ENCODE peak calls at places on chromosomes 2 and 18, in ten cellular contexts. N is GM12892; H is BJ; M is head of caudate nucleus; Z is effector CD4-positive, alpha-beta T cell; Q is cardiac fibroblast; P is A549; O is GM13976; F is cerebellar nuclear complex; X is effector memory CD8-positive, alpha-beta T cell. I is an unnamed sample.

GRCh38 chr2:143700865-143701264 is 571.6 kb downstream of the ARHGAP15 start:
- DNase-seq in N (no peak), H (peak), Q (peak), M (no peak), P (no peak), O (no peak), Z (no peak), X (no peak), F (no peak), I (no peak)

GRCh38 chr2:1727101-1727771 is 17.1 kb downstream of the PXDN start:
- DNase-seq in F (no peak), O (no peak), P (no peak), N (no peak), H (no peak), Q (peak), X (no peak), Z (no peak), M (no peak), I (peak)

GRCh38 chr2:191545361-191545760 is 132.6 kb upstream of the NABP1 start:
- DNase-seq in N (no peak), P (no peak), O (no peak), X (no peak), H (no peak), F (no peak), Z (no peak), Q (no peak), M (no peak), I (no peak)

GRCh38 chr18:79682896-79683625 is 3.5 kb downstream of the CTDP1 start:
- DNase-seq in F (no peak), Q (no peak), Z (no peak), X (no peak), N (no peak), M (no peak), P (no peak), O (peak), H (no peak), I (no peak)

GRCh38 chr2:25559148-25559547 is 114.2 kb downstream of the DTNB start:
- DNase-seq in Z (no peak), H (no peak), O (no peak), P (no peak), Q (no peak), X (no peak), N (no peak), M (no peak), F (no peak), I (no peak)

GRCh38 chr2:8841962-8842361 is 4.5 kb upstream of the KIDINS220 start:
- DNase-seq in P (no peak), O (no peak), F (no peak), Q (no peak), Z (no peak), X (no peak), N (no peak), H (no peak), M (no peak), I (no peak)

GRCh38 chr18:76053551-76053950 is 441.5 kb downstream of the ZNF516 start:
- DNase-seq in H (no peak), P (no peak), X (no peak), Q (no peak), N (no peak), M (no peak), O (no peak), Z (no peak), F (no peak), I (no peak)

GRCh38 chr2:152434395-152435182 is 99.6 kb downstream of the FMNL2 start:
- DNase-seq in N (no peak), M (no peak), H (no peak), F (no peak), Q (no peak), X (no peak), Z (no peak), O (no peak), P (no peak), I (no peak)

GRCh38 chr2:212646698-212647097 is 108.1 kb upstream of the ERBB4 start:
- DNase-seq in P (no peak), F (no peak), Q (peak), N (no peak), M (no peak), O (no peak), H (peak), X (no peak), Z (no peak), I (peak)

GRCh38 chr2:159209341-159210306 is 76.9 kb downstream of the WDSUB1 start:
- DNase-seq in Q (no peak), F (no peak), N (no peak), X (peak), Z (no peak), M (no peak), H (no peak), P (no peak), O (no peak), I (no peak)

GRCh38 chr2:71748227-71748626 is 294.9 kb downstream of the DYSF start:
- DNase-seq in M (no peak), N (no peak), O (no peak), Z (no peak), F (no peak), Q (peak), X (no peak), P (no peak), H (no peak), I (peak)

GRCh38 chr2:38013158-38013752 is 62.7 kb downstream of the CYP1B1 start:
- DNase-seq in M (no peak), O (no peak), X (no peak), Z (no peak), N (no peak), F (no peak), H (peak), Q (no peak), P (no peak), I (no peak)

GRCh38 chr2:131756141-131756907 is 228.6 kb downstream of the CCDC74A start:
- DNase-seq in O (no peak), P (no peak), N (no peak), H (no peak), Z (no peak), M (no peak), F (no peak), Q (no peak), X (no peak), I (no peak)

GRCh38 chr2:21429747-21430146 is 306.0 kb downstream of the TDRD15 start:
- DNase-seq in H (no peak), N (no peak), Z (no peak), Q (no peak), O (no peak), X (no peak), M (no peak), P (no peak), F (no peak), I (no peak)

GRCh38 chr2:75790790-75791467 is 80.2 kb upstream of the GCFC2 start:
- DNase-seq in H (no peak), Q (no peak), X (no peak), Z (no peak), P (no peak), O (no peak), N (no peak), F (no peak), M (no peak), I (no peak)

GRCh38 chr2:199940373-199940772 is 14.9 kb downstream of the TYW5 start:
- DNase-seq in Q (peak), F (no peak), H (no peak), O (no peak), P (peak), X (no peak), Z (no peak), M (no peak), N (no peak), I (no peak)

GRCh38 chr18:21453512-21453862 is 147.0 kb downstream of the ESCO1 start:
- DNase-seq in N (no peak), F (no peak), M (no peak), Q (no peak), Z (no peak), P (no peak), H (no peak), X (no peak), O (no peak), I (no peak)

GRCh38 chr2:86025229-86025820 is 80.4 kb downstream of the POLR1A start:
- DNase-seq in H (no peak), O (no peak), P (no peak), X (no peak), Z (no peak), N (no peak), Q (peak), F (no peak), M (no peak), I (no peak)

GRCh38 chr18:21682276-21683051 is 22.1 kb downstream of the ABHD3 start:
- DNase-seq in X (peak), Z (no peak), N (no peak), M (no peak), H (peak), P (no peak), Q (peak), F (no peak), O (peak), I (no peak)

GRCh38 chr2:176562359-176563043 is 293.3 kb downstream of the MTX2 start:
- DNase-seq in F (no peak), X (no peak), H (no peak), Q (peak), O (no peak), N (no peak), M (no peak), Z (no peak), P (no peak), I (peak)

GRCh38 chr2:186603208-186603765 is 13.4 kb downstream of the ITGAV start:
- DNase-seq in M (no peak), Z (no peak), O (no peak), Q (peak), F (no peak), H (no peak), P (no peak), X (no peak), N (no peak), I (no peak)

GRCh38 chr2:32772623-32773221 is 144.9 kb downstream of the TTC27 start:
- DNase-seq in Q (peak), O (peak), X (no peak), H (no peak), M (no peak), F (no peak), P (peak), Z (no peak), N (no peak), I (peak)

GRCh38 chr2:142868281-142868762 is 9.1 kb upstream of the KYNU start:
- DNase-seq in Z (no peak), P (no peak), X (no peak), F (no peak), H (no peak), N (no peak), O (no peak), M (no peak), Q (no peak), I (no peak)

GRCh38 chr2:213232649-213233437 is 51.4 kb upstream of the SPAG16 start:
- DNase-seq in O (peak), M (no peak), Q (peak), F (no peak), N (no peak), P (no peak), Z (peak), X (peak), H (no peak), I (peak)

GRCh38 chr2:9102861-9103662 is 99.6 kb upstream of the MBOAT2 start:
- DNase-seq in Z (no peak), N (no peak), Q (no peak), M (no peak), P (no peak), X (no peak), O (no peak), F (no peak), H (no peak), I (no peak)

GRCh38 chr2:217622664-217623063 is 380.1 kb downstream of the TNS1 start:
- DNase-seq in H (no peak), M (no peak), F (no peak), Z (no peak), N (no peak), X (no peak), O (no peak), Q (no peak), P (no peak), I (no peak)

GRCh38 chr2:236107971-236108625 is 60.1 kb downstream of the GBX2 start:
- DNase-seq in F (no peak), M (peak), Z (no peak), O (no peak), N (no peak), X (no peak), P (no peak), Q (no peak), H (no peak), I (no peak)

I was measured in brain microvascular endothelial cell.